ENCODE peak calls at places on chromosomes 4 and X, in nine cellular contexts. E, X, N, C, V, P, H, K and L are unnamed samples. For H3K79me2, the result is how much of the 10 kb centered on the place peaks cover.

GRCh38 chr4:70992354-70992753 is 1.1 kb upstream of the DCK start:
- DNase-seq in E (no peak), X (peak), N (peak), C (no peak), V (no peak), P (peak), H (no peak), K (no peak), L (no peak)

GRCh38 chr4:142815834-142816233 is 30.3 kb downstream of the INPP4B start:
- DNase-seq in E (peak), X (no peak), N (peak), C (peak), V (no peak), P (no peak), H (no peak), K (no peak), L (peak)

GRCh38 chr4:53508446-53508845 is 82.8 kb downstream of the LNX1 start:
- DNase-seq in E (peak), X (no peak), N (no peak), C (no peak), V (no peak), P (no peak), H (no peak), K (no peak), L (peak)

GRCh38 chr4:93261207-93261606 is 567.3 kb upstream of the ATOH1 start:
- DNase-seq in E (no peak), X (no peak), N (no peak), C (no peak), V (no peak), P (no peak), H (no peak), K (no peak), L (no peak)

GRCh38 chr4:147398556-147398955 is 82.3 kb upstream of the EDNRA start:
- DNase-seq in E (peak), X (no peak), N (no peak), C (no peak), V (no peak), P (no peak), H (no peak), K (no peak), L (no peak)

GRCh38 chr4:78720994-78721677 is 55.0 kb upstream of the BMP2K start:
- DNase-seq in E (no peak), X (no peak), N (no peak), C (no peak), V (peak), P (no peak), H (no peak), K (peak), L (no peak)

GRCh38 chrX:6226053-6226645 is 2.5 kb downstream of the NLGN4X start:
- DNase-seq in E (no peak), X (peak), N (no peak), C (no peak), V (peak), P (peak), H (no peak), K (no peak), L (no peak)

GRCh38 chrX:22345884-22346283 is 73.2 kb downstream of the CBLL2 start:
- DNase-seq in E (no peak), X (no peak), N (no peak), C (no peak), V (no peak), P (no peak), H (no peak), K (no peak), L (no peak)

GRCh38 chrX:72306851-72307645 is 1.3 kb upstream of the CITED1 start:
- DNase-seq in E (peak), X (peak), N (peak), C (peak), V (peak), P (peak), H (no peak), K (peak), L (peak)

GRCh38 chrX:23919706-23920320 is 12.0 kb downstream of the CXorf58 start:
- DNase-seq in E (no peak), X (peak), N (no peak), C (no peak), V (no peak), P (no peak), H (no peak), K (no peak), L (no peak)

GRCh38 chr4:92047209-92047877 is 256.4 kb upstream of the GRID2 start:
- DNase-seq in E (peak), X (peak), N (no peak), C (no peak), V (no peak), P (peak), H (no peak), K (no peak), L (no peak)

GRCh38 chrX:10875995-10876394 is 235.1 kb upstream of the HCCS start:
- DNase-seq in E (no peak), X (no peak), N (no peak), C (no peak), V (no peak), P (no peak), H (peak), K (no peak), L (no peak)

GRCh38 chr4:4865705-4866123 is 6.2 kb downstream of the MSX1 start:
- DNase-seq in E (no peak), X (peak), N (no peak), C (no peak), V (no peak), P (no peak), H (no peak), K (no peak), L (no peak)

GRCh38 chr4:133483600-133484246 is 334.6 kb downstream of the PCDH10 start:
- DNase-seq in E (peak), X (peak), N (peak), C (no peak), V (no peak), P (peak), H (no peak), K (no peak), L (no peak)

GRCh38 chr4:111842336-111842735 is 302.9 kb upstream of the FAM241A start:
- DNase-seq in E (no peak), X (no peak), N (no peak), C (no peak), V (no peak), P (no peak), H (no peak), K (no peak), L (peak)

GRCh38 chr4:126899382-126899801 is 733.4 kb upstream of the INTU start:
- DNase-seq in E (peak), X (no peak), N (peak), C (no peak), V (no peak), P (no peak), H (no peak), K (no peak), L (peak)

GRCh38 chrX:124238268-124238667 is 94.2 kb upstream of the TEX13D start:
- DNase-seq in E (no peak), X (no peak), N (no peak), C (no peak), V (no peak), P (no peak), H (no peak), K (no peak), L (no peak)

GRCh38 chrX:15158736-15159406 is 111.0 kb downstream of the ASB9 start:
- DNase-seq in E (no peak), X (no peak), N (no peak), C (no peak), V (peak), P (no peak), H (peak), K (no peak), L (no peak)

GRCh38 chr4:187070158-187070557 is 346.5 kb upstream of the FAT1 start:
- DNase-seq in E (no peak), X (no peak), N (no peak), C (no peak), V (no peak), P (no peak), H (no peak), K (no peak), L (no peak)

GRCh38 chr4:125983168-125983567 is 668.4 kb downstream of the FAT4 start:
- DNase-seq in E (no peak), X (no peak), N (no peak), C (no peak), V (no peak), P (no peak), H (no peak), K (no peak), L (no peak)

GRCh38 chr4:89111833-89112563 is 665 bp downstream of the TIGD2 start:
- DNase-seq in E (peak), X (peak), N (no peak), C (peak), V (peak), P (peak), H (no peak), K (no peak), L (peak)

GRCh38 chrX:103554687-103555417 is 30.5 kb upstream of the TCEAL4 start:
- DNase-seq in E (peak), X (peak), N (no peak), C (peak), V (peak), P (peak), H (no peak), K (peak), L (no peak)

GRCh38 chrX:109911046-109911445 is 91.9 kb upstream of the TMEM164 start:
- DNase-seq in E (peak), X (no peak), N (no peak), C (no peak), V (no peak), P (no peak), H (no peak), K (no peak), L (no peak)

GRCh38 chr4:75705198-75705712 is 19.1 kb upstream of the USO1 start:
- DNase-seq in E (no peak), X (peak), N (no peak), C (no peak), V (no peak), P (no peak), H (no peak), K (no peak), L (no peak)

GRCh38 chr4:79574741-79575451 is 166.9 kb upstream of the GK2 start:
- DNase-seq in E (no peak), X (no peak), N (no peak), C (no peak), V (no peak), P (no peak), H (no peak), K (no peak), L (no peak)

DNA sequence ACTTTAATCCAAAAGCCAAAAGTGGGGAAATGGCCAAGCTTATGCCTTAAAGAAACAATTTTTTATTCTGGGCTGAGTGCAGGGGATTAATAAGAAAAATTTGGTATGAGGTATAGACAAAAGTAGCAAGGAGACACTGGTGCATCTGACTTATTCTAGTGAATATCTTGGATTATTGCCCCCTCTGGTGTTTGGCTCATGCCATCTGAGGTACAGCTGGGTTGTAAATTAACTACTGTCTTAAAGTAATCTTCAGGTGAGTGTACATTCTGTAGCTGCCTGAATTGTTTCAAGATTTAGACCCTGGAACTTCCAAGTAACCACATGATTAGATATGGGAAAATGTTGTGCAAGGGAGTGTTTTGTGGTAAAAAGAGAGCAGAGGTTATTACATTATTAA is 988.7 kb downstream of the FAM133A start:
- DNase-seq in E (no peak), X (peak), N (no peak), C (no peak), V (peak), P (peak), H (no peak), K (no peak), L (no peak)
- TF ChIP-seq CTCF in E (no peak), X (peak), N (no peak), C (no peak), V (peak), P (peak), H (no peak), K (no peak), L (no peak)

GRCh38 chr4:1234296-1234695 is 14.6 kb downstream of the CTBP1 start:
- DNase-seq in E (peak), X (no peak), N (no peak), C (no peak), V (no peak), P (peak), H (no peak), K (no peak), L (peak)
- H3K79me2 ChIP-seq in E (under half), X (under half), N (under half), C (under half), V (half or more), P (under half), H (under half), K (under half), L (half or more)

GRCh38 chr4:95093460-95093859 is 335.7 kb downstream of the BMPR1B start:
- DNase-seq in E (no peak), X (no peak), N (no peak), C (no peak), V (no peak), P (no peak), H (no peak), K (no peak), L (no peak)
- H3K27ac ChIP-seq in E (no peak), X (no peak), N (no peak), C (no peak), V (peak), P (no peak), H (no peak), K (no peak), L (no peak)

GRCh38 chr4:52100062-52100461 is 49.0 kb downstream of the SPATA18 start:
- DNase-seq in E (no peak), X (no peak), N (no peak), C (no peak), V (peak), P (no peak), H (no peak), K (no peak), L (no peak)
- TF ChIP-seq CTCF in E (no peak), X (no peak), N (no peak), C (no peak), V (no peak), P (no peak), H (no peak), K (no peak), L (no peak)

GRCh38 chrX:154363706-154364439 is 10.6 kb downstream of the FLNA start:
- DNase-seq in E (no peak), X (no peak), N (no peak), C (no peak), V (no peak), P (no peak), H (no peak), K (no peak), L (no peak)
- H3K79me2 ChIP-seq in E (half or more), X (under half), N (half or more), C (under half), V (under half), P (under half), H (under half), K (under half), L (half or more)

GRCh38 chr4:120052840-120053239 is 13.8 kb downstream of the MAD2L1 start:
- DNase-seq in E (peak), X (no peak), N (no peak), C (no peak), V (no peak), P (peak), H (no peak), K (no peak), L (peak)

GRCh38 chr4:120055795-120056194 is 10.9 kb downstream of the MAD2L1 start:
- DNase-seq in E (no peak), X (no peak), N (no peak), C (no peak), V (no peak), P (no peak), H (no peak), K (no peak), L (no peak)

GRCh38 chr4:120053916-120054315 is 12.7 kb downstream of the MAD2L1 start:
- DNase-seq in E (no peak), X (no peak), N (no peak), C (no peak), V (no peak), P (no peak), H (no peak), K (no peak), L (no peak)

GRCh38 chr4:120055167-120055566 is 11.5 kb downstream of the MAD2L1 start:
- DNase-seq in E (peak), X (no peak), N (no peak), C (no peak), V (no peak), P (no peak), H (no peak), K (no peak), L (no peak)

GRCh38 chr4:120049732-120050494 is 16.7 kb downstream of the MAD2L1 start:
- DNase-seq in E (peak), X (peak), N (peak), C (peak), V (peak), P (peak), H (peak), K (peak), L (peak)
- H3K27ac ChIP-seq in E (peak), X (no peak), N (no peak), C (no peak), V (no peak), P (no peak), H (no peak), K (no peak), L (peak)

GRCh38 chr4:47839259-47839658 is 1.4 kb upstream of the CORIN start:
- DNase-seq in E (peak), X (no peak), N (no peak), C (no peak), V (peak), P (peak), H (peak), K (no peak), L (no peak)
- TF ChIP-seq CTCF in E (peak), X (peak), N (no peak), C (no peak), V (peak), P (peak), H (peak), K (no peak), L (peak)